ENCODE peak calls at places on chromosomes 12 and 14, in nine cellular contexts. E is neural crest cell, Z is natural killer cell, X is adrenal gland, T is esophagus muscularis mucosa, G is tibial artery, I is left lung, S is A549, P is astrocyte. U is an unnamed sample.

GRCh38 chr12:115341442-115341841 is 657.5 kb upstream of the TBX3 start:
- DNase-seq in T (peak), E (no peak), S (peak), P (peak), I (peak), X (peak), G (peak), Z (no peak), U (peak)

GRCh38 chr12:95532851-95533250 is 18.4 kb downstream of the USP44 start:
- DNase-seq in X (no peak), S (no peak), Z (no peak), G (no peak), I (no peak), T (no peak), P (peak), E (no peak), U (no peak)

GRCh38 chr14:21723431-21724045 is 49.9 kb upstream of the OR4E1 start:
- DNase-seq in X (no peak), S (peak), T (no peak), P (no peak), Z (no peak), E (peak), G (no peak), I (no peak), U (no peak)

GRCh38 chr14:72104011-72104613 is 171.9 kb downstream of the RGS6 start:
- DNase-seq in E (peak), X (no peak), S (peak), P (no peak), I (no peak), Z (peak), G (no peak), T (no peak), U (no peak)

GRCh38 chr14:90393966-90394365 is 2.9 kb upstream of the CALM1 start:
- DNase-seq in T (no peak), Z (no peak), X (no peak), S (no peak), I (no peak), E (no peak), G (no peak), P (no peak), U (no peak)

GRCh38 chr12:124869011-124869665 is 5.5 kb upstream of the SCARB1 start:
- DNase-seq in T (no peak), G (peak), S (no peak), Z (no peak), X (no peak), I (peak), P (no peak), E (no peak), U (no peak)

GRCh38 chr12:14664434-14665023 is 31.9 kb downstream of the GUCY2C start:
- DNase-seq in I (no peak), P (peak), G (no peak), Z (no peak), S (peak), T (no peak), E (no peak), X (peak), U (no peak)

GRCh38 chr14:39430762-39431415 is 1.3 kb downstream of the FBXO33 start:
- DNase-seq in E (no peak), T (no peak), Z (no peak), P (no peak), G (no peak), S (peak), I (no peak), X (peak), U (no peak)

GRCh38 chr14:56949828-56950227 is 139.5 kb upstream of the OTX2 start:
- DNase-seq in S (peak), X (no peak), G (no peak), I (no peak), Z (no peak), E (no peak), P (peak), T (no peak), U (no peak)

GRCh38 chr14:52531481-52531880 is 20.8 kb downstream of the TXNDC16 start:
- DNase-seq in X (no peak), P (no peak), I (no peak), T (no peak), E (no peak), S (no peak), Z (no peak), G (no peak), U (no peak)

GRCh38 chr12:68501226-68501625 is 109.5 kb upstream of the RAP1B start:
- DNase-seq in I (no peak), T (no peak), X (no peak), S (no peak), Z (no peak), P (no peak), E (no peak), G (no peak), U (no peak)

GRCh38 chr14:79965896-79966295 is 245.4 kb downstream of the DIO2 start:
- DNase-seq in I (no peak), E (no peak), P (peak), Z (no peak), G (no peak), S (peak), X (no peak), T (no peak), U (no peak)

GRCh38 chr12:66603981-66604380 is 74.9 kb downstream of the GRIP1 start:
- DNase-seq in S (no peak), T (no peak), G (no peak), P (no peak), E (no peak), Z (no peak), X (no peak), I (no peak), U (no peak)

GRCh38 chr12:124771462-124772361 is 92.0 kb downstream of the SCARB1 start:
- DNase-seq in S (peak), X (peak), G (peak), P (peak), T (peak), I (peak), Z (peak), E (peak), U (peak)

DNA sequence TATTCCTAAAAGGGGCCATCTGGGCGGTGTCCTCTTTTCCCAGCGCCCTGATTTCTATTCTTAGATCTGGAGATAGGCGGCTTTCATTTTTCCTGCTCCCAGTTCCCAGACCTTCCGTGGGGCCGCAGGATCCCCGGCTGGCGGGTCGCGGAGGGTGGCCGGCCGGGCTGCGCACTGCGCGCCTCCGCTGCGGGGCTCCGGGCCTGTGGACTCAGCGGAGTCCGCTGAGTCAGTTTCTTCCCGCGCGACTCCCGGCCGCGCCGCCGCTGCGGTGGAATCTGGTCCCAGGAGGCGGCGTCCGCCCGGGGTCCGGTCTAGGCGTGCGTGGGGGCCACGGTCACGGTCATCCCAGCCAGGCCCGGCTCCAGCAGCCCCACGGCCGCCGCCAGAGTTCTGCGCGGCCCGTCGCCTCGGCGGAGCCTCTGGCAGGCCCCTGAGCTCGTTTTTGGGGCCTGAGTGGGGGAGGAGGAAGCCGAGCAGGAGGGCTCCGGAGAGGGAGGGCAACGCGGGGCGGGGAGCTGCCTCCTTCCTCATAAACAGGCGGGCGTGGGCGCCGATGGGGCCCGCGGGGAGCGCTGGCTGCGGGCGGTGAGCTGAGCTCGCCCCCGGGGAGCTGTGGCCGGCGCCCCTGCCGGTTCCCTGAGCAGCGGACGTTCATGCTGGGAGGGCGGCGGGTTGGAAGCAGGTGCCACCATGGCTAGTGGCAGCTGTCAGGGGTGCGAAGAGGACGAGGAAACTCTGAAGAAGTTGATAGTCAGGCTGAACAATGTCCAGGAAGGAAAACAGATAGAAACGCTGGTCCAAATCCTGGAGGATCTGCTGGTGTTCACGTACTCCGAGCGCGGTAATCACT is at the start of gene LRRK2:
- DNase-seq in P (peak), S (peak), T (peak), G (peak), X (peak), Z (peak), E (peak), I (peak), U (peak)
- TF ChIP-seq CTCF in P (no peak), S (no peak), T (no peak), G (peak), X (peak), Z (no peak), E (peak), I (no peak), U (no peak)

GRCh38 chr12:19970116-19970515 is 398.2 kb upstream of the PDE3A start:
- DNase-seq in X (no peak), S (no peak), G (no peak), T (no peak), E (no peak), Z (no peak), P (peak), I (no peak), U (no peak)
- TF ChIP-seq CTCF in X (no peak), S (no peak), G (no peak), T (no peak), E (no peak), Z (no peak), P (no peak), I (no peak), U (no peak)

DNA sequence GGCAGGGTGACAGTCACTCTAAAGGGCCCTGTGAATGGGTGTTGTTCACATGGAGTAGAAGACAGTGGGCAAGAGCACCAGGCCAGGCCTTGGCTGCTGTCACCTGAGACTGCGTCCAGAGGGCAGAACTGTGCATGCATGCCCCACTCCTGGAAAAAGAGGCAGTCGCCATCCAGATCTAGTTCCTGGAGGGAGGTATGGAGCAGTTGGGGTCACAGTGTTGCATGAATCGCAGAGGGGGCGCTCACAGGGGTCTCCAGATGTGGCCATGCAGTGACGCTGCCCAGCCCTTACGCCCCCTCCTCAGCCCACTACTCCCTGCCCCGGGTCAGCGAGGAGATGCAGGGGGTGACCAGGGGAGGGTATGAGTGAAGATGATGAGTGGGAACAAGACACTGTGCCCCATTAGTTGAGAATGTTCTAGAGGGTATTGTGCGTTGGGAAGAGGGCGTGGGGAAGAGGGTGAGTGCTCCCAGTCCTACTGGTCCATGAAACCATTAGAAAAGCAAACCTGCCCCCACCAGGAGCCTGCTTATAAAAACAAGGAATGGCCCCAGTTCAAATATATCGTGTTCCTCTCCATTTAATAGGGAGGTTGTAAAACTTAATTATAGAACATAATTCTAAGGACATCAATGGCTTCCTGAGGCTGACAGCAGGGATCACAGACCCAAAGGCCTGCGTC is 32.3 kb upstream of the BCL7A start:
- DNase-seq in T (no peak), X (no peak), G (no peak), P (no peak), Z (no peak), S (no peak), E (no peak), I (no peak), U (no peak)
- TF ChIP-seq CTCF in T (no peak), X (no peak), G (no peak), P (no peak), Z (no peak), S (no peak), E (no peak), I (no peak), U (no peak)

GRCh38 chr12:51238510-51239334 is at the start of gene DAZAP2:
- DNase-seq in T (peak), S (peak), X (peak), E (peak), I (peak), P (peak), Z (peak), G (peak), U (peak)
- TF ChIP-seq CTCF in T (no peak), S (no peak), X (peak), E (peak), I (peak), P (peak), Z (no peak), G (peak), U (no peak)

GRCh38 chr14:103712633-103713247 is 2.5 kb downstream of the XRCC3 start:
- DNase-seq in I (no peak), S (no peak), T (no peak), P (no peak), E (no peak), G (no peak), Z (no peak), X (no peak), U (no peak)
- TF ChIP-seq CTCF in I (no peak), S (no peak), T (no peak), P (no peak), E (no peak), G (no peak), Z (no peak), X (no peak), U (no peak)

GRCh38 chr14:75520852-75521251 is 1.4 kb upstream of the BATF start:
- DNase-seq in S (no peak), Z (no peak), P (no peak), I (no peak), T (no peak), X (no peak), G (no peak), E (no peak), U (no peak)

GRCh38 chr14:75521415-75522199 is 662 bp upstream of the BATF start:
- DNase-seq in S (no peak), G (no peak), P (no peak), X (no peak), Z (no peak), I (no peak), T (no peak), E (no peak), U (no peak)

GRCh38 chr14:75519394-75519793 is 2.9 kb upstream of the BATF start:
- DNase-seq in G (no peak), T (no peak), E (no peak), I (no peak), S (no peak), X (no peak), P (no peak), Z (no peak), U (no peak)

GRCh38 chr14:75519826-75520692 is 2.2 kb upstream of the BATF start:
- DNase-seq in P (no peak), X (no peak), T (no peak), Z (no peak), G (no peak), E (no peak), I (no peak), S (no peak), U (no peak)

DNA sequence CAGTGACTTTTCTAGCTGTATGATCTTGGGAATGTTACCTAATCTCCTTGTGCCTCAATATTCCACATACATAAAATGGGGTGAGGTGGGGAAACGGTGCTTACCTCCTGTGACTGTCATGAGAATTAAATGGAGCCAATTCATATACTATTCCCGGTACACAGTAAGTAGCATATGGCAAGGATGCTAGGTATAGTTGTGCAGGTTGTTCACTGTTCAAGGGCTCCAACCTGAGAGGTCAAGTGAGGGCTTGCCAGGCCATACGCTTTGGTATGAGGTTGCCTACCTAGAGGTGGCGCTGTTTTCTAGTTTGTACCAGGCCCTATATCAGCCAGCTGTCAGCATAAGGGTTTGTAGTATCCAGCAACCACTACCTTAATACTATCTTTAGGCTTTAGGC is 3.6 kb upstream of the BATF start:
- DNase-seq in S (peak), X (no peak), P (no peak), G (no peak), T (peak), Z (no peak), E (no peak), I (no peak), U (no peak)
- TF ChIP-seq CTCF in S (peak), X (peak), P (no peak), G (no peak), T (no peak), Z (peak), E (peak), I (peak), U (no peak)

GRCh38 chr12:6614513-6615177 is 7.5 kb upstream of the CHD4 start:
- DNase-seq in S (peak), X (no peak), E (no peak), I (no peak), G (no peak), Z (no peak), P (no peak), T (no peak), U (no peak)
- TF ChIP-seq CTCF in S (no peak), X (no peak), E (no peak), I (no peak), G (no peak), Z (no peak), P (no peak), T (no peak), U (no peak)

DNA sequence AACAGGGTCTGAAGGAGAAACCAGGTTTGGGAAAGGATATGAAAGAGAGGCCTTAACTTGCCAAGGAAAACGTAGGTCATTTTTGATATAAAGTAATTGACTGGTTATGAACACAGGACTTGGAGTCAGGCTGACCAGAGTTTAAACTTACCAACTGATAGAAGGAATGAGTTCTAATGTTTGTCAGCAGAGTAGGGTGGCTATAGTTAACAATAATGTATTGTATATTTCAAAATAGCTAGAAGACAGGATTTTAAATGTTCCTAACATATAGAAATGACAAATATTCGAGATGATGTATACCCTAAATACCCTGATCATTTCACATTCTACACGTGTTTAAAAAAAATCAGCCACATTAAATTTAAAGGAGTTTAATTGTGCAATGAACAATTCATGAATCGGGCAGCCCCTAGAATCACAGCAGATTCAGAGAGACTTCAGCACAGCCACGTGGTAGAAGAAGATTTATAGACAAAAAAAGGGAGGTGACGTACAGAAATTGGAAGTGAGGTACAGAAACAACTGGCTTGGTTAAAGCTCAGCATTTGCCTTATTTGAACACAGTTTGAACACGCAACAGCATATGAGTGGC is 52.5 kb upstream of the PLEKHG7 start:
- DNase-seq in G (no peak), S (no peak), P (no peak), Z (no peak), X (no peak), I (no peak), T (no peak), E (no peak), U (no peak)
- TF ChIP-seq CTCF in G (no peak), S (peak), P (no peak), Z (peak), X (no peak), I (no peak), T (no peak), E (no peak), U (no peak)

GRCh38 chr12:23014749-23015148 is 389.8 kb downstream of the ETNK1 start:
- DNase-seq in T (no peak), S (no peak), E (no peak), G (no peak), X (no peak), Z (no peak), I (no peak), P (no peak), U (no peak)
- TF ChIP-seq CTCF in T (no peak), S (no peak), E (no peak), G (no peak), X (no peak), Z (no peak), I (no peak), P (no peak), U (no peak)

U was measured in omental fat pad.